ENCODE peak calls at places on chromosomes 2 and 18, in eight cellular contexts. M is HS-5; H is RKO; Q is left lung; I is Right ventricle myocardium superior; D is naive thymus-derived CD4-positive, alpha-beta T cell; R is stromal cell of bone marrow; Y is stimulated activated CD8-positive, alpha-beta memory T cell treated with anti-CD3 and anti-CD28 coated beads, Interleukin-7, amount 100 ng/mL, for 1 hour. C is an unnamed sample.

GRCh38 chr2:46818141-46818552 is 97.5 kb downstream of the MCFD2 start:
- DNase-seq in M (no peak), H (no peak), Q (no peak), I (peak), D (no peak), R (no peak), Y (no peak), C (no peak)

GRCh38 chr2:8999047-8999446 is 4.4 kb downstream of the MBOAT2 start:
- DNase-seq in M (no peak), H (no peak), Q (no peak), I (no peak), D (no peak), R (no peak), Y (no peak), C (no peak)

GRCh38 chr18:8705941-8706544 is 687 bp downstream of the MTCL1 start:
- DNase-seq in M (no peak), H (peak), Q (no peak), I (peak), D (no peak), R (no peak), Y (no peak), C (peak)

GRCh38 chr18:35948080-35948479 is 24.4 kb upstream of the RMP24 start:
- DNase-seq in M (no peak), H (no peak), Q (no peak), I (no peak), D (no peak), R (no peak), Y (no peak), C (no peak)

GRCh38 chr2:158725496-158725895 is 69.6 kb upstream of the DAPL1 start:
- DNase-seq in M (no peak), H (no peak), Q (no peak), I (no peak), D (no peak), R (no peak), Y (no peak), C (no peak)

GRCh38 chr2:9538000-9538507 is 17.6 kb downstream of the ADAM17 start:
- DNase-seq in M (no peak), H (no peak), Q (no peak), I (no peak), D (no peak), R (peak), Y (no peak), C (no peak)

GRCh38 chr2:101467306-101467705 is 7.6 kb downstream of the RFX8 start:
- DNase-seq in M (no peak), H (no peak), Q (no peak), I (no peak), D (no peak), R (no peak), Y (no peak), C (no peak)

GRCh38 chr2:171924170-171924942 is 2.1 kb downstream of the HAT1 start:
- DNase-seq in M (no peak), H (peak), Q (no peak), I (no peak), D (no peak), R (no peak), Y (no peak), C (no peak)

GRCh38 chr2:101516833-101517690 is 42.1 kb upstream of the RFX8 start:
- DNase-seq in M (peak), H (peak), Q (no peak), I (no peak), D (no peak), R (peak), Y (no peak), C (no peak)

GRCh38 chr2:223894009-223894408 is 51.1 kb downstream of the WDFY1 start:
- DNase-seq in M (no peak), H (no peak), Q (no peak), I (no peak), D (no peak), R (no peak), Y (no peak), C (no peak)

GRCh38 chr18:41870191-41870590 is 84.8 kb upstream of the PIK3C3 start:
- DNase-seq in M (no peak), H (no peak), Q (no peak), I (no peak), D (no peak), R (no peak), Y (no peak), C (no peak)

GRCh38 chr18:36158261-36158867 is 28.7 kb downstream of the ELP2 start:
- DNase-seq in M (peak), H (no peak), Q (no peak), I (no peak), D (no peak), R (peak), Y (no peak), C (no peak)

GRCh38 chr2:195562624-195563566 is 94.1 kb upstream of the SLC39A10 start:
- DNase-seq in M (no peak), H (no peak), Q (no peak), I (no peak), D (no peak), R (no peak), Y (no peak), C (no peak)

GRCh38 chr2:74416721-74417120 is 4.7 kb downstream of the C2orf81 start:
- DNase-seq in M (no peak), H (no peak), Q (no peak), I (no peak), D (no peak), R (no peak), Y (no peak), C (no peak)

GRCh38 chr2:96527052-96527964 is 9.2 kb upstream of the ARID5A start:
- DNase-seq in M (no peak), H (no peak), Q (no peak), I (no peak), D (peak), R (no peak), Y (peak), C (peak)

GRCh38 chr2:182300603-182301002 is 126.2 kb downstream of the PDE1A start:
- DNase-seq in M (no peak), H (no peak), Q (no peak), I (no peak), D (no peak), R (no peak), Y (no peak), C (no peak)

GRCh38 chr2:233210843-233211600 is 40.5 kb upstream of the ATG16L1 start:
- DNase-seq in M (peak), H (peak), Q (peak), I (peak), D (no peak), R (peak), Y (no peak), C (no peak)

GRCh38 chr2:86633094-86633740 is 9.6 kb upstream of the RNF103 start:
- DNase-seq in M (no peak), H (no peak), Q (no peak), I (no peak), D (no peak), R (no peak), Y (no peak), C (no peak)

C was measured in activated effector memory CD4-positive, alpha-beta T cell treated with anti-CD3 and anti-CD28 coated beads, Interleukin-2, amount 50 U/mL, for 16 hours.